ENCODE peak calls at places on chromosome 16, in five cellular contexts. A is PC-9, N is ovary, T is transverse colon, G is IMR-90. I is an unnamed sample.

GRCh38 chr16:48559462-48560211 is 50.3 kb downstream of the N4BP1 start:
- DNase-seq in A (no peak), N (no peak), T (no peak), G (peak; percentile 18), I (peak; percentile 42)

GRCh38 chr16:86975445-86975844 is 341.7 kb downstream of the C16orf95 start:
- DNase-seq in A (no peak), N (peak; percentile 47), T (no peak), G (peak; percentile 95), I (peak; percentile 82)

GRCh38 chr16:51666821-51667220 is 515.8 kb upstream of the SALL1 start:
- DNase-seq in A (no peak), N (no peak), T (no peak), G (no peak), I (no peak)

GRCh38 chr16:12617401-12617819 is 186.3 kb downstream of the CPPED1 start:
- DNase-seq in A (no peak), N (no peak), T (no peak), G (no peak), I (no peak)

GRCh38 chr16:82660078-82660645 is 33.4 kb downstream of the CDH13 start:
- DNase-seq in A (no peak), N (no peak), T (no peak), G (peak; percentile 63), I (peak; percentile 26)

GRCh38 chr16:78292726-78293380 is 193.4 kb downstream of the WWOX start:
- DNase-seq in A (no peak), N (no peak), T (no peak), G (no peak), I (no peak)

GRCh38 chr16:53052519-53053501 is at the start of gene CHD9NB:
- DNase-seq in A (peak; percentile 73), N (no peak), T (peak; percentile 75), G (peak; percentile 86), I (no peak)

GRCh38 chr16:1676661-1677060 is 1.4 kb upstream of the JPT2 start:
- DNase-seq in A (no peak), N (no peak), T (no peak), G (no peak), I (no peak)

GRCh38 chr16:79380990-79381389 is 219.5 kb downstream of the MAF start:
- DNase-seq in A (no peak), N (no peak), T (no peak), G (no peak), I (no peak)

GRCh38 chr16:65909310-65910050 is 457.0 kb upstream of the CDH5 start:
- DNase-seq in A (no peak), N (no peak), T (no peak), G (no peak), I (no peak)

GRCh38 chr16:75376475-75376907 is 56.8 kb downstream of the CFDP1 start:
- DNase-seq in A (peak; percentile 69), N (no peak), T (no peak), G (no peak), I (peak; percentile 66)

GRCh38 chr16:67169642-67170167 is 633 bp upstream of the NOL3 start:
- DNase-seq in A (no peak), N (peak; percentile 77), T (peak; percentile 38), G (no peak), I (peak; percentile 94)

GRCh38 chr16:86761117-86761971 is 183.0 kb downstream of the FOXL1 start:
- DNase-seq in A (peak; percentile 3), N (no peak), T (peak; percentile 32), G (peak; percentile 68), I (peak; percentile 84)

GRCh38 chr16:58634265-58634802 is 4.7 kb upstream of the CNOT1 start:
- DNase-seq in A (no peak), N (no peak), T (no peak), G (no peak), I (no peak)

GRCh38 chr16:4376126-4376819 is 4.6 kb downstream of the VASN start:
- DNase-seq in A (peak; percentile 93), N (peak; percentile 97), T (peak; percentile 76), G (peak; percentile 84), I (no peak)

GRCh38 chr16:878886-879285 is 78.4 kb upstream of the GNG13 start:
- DNase-seq in A (no peak), N (no peak), T (no peak), G (no peak), I (no peak)

GRCh38 chr16:6125483-6126259 is 1028.1 kb upstream of the EEF2KMT start:
- DNase-seq in A (no peak), N (no peak), T (no peak), G (no peak), I (no peak)

GRCh38 chr16:58125041-58125440 is 4.1 kb downstream of the CFAP20 start:
- DNase-seq in A (no peak), N (no peak), T (no peak), G (no peak), I (no peak)

GRCh38 chr16:22318690-22319358 is 21.6 kb downstream of the POLR3E start:
- DNase-seq in A (peak; percentile 61), N (no peak), T (peak; percentile 38), G (peak; percentile 22), I (peak; percentile 77)

GRCh38 chr16:26860506-26860905 is 206.2 kb upstream of the C16orf82 start:
- DNase-seq in A (no peak), N (no peak), T (no peak), G (no peak), I (no peak)

GRCh38 chr16:21101631-21102420 is 48.8 kb downstream of the DNAH3 start:
- DNase-seq in A (no peak), N (peak; percentile 34), T (peak; percentile 12), G (peak; percentile 20), I (peak; percentile 64)

GRCh38 chr16:57938936-57939871 is 31.7 kb downstream of the CNGB1 start:
- DNase-seq in A (peak; percentile 81), N (peak; percentile 50), T (peak; percentile 66), G (peak; percentile 20), I (no peak)

GRCh38 chr16:65196696-65197095 is 74.8 kb upstream of the CDH11 start:
- DNase-seq in A (no peak), N (no peak), T (no peak), G (no peak), I (no peak)

GRCh38 chr16:1428511-1428910 is 2.4 kb upstream of the PERCC1 start:
- DNase-seq in A (no peak), N (no peak), T (no peak), G (no peak), I (peak; percentile 81)

GRCh38 chr16:81458827-81459598 is 14.4 kb downstream of the CMIP start:
- DNase-seq in A (no peak), N (no peak), T (no peak), G (no peak), I (no peak)

GRCh38 chr16:81456523-81457325 is 12.1 kb downstream of the CMIP start:
- DNase-seq in A (no peak), N (no peak), T (peak; percentile 77), G (no peak), I (no peak)

GRCh38 chr16:81460075-81460474 is 15.5 kb downstream of the CMIP start:
- DNase-seq in A (no peak), N (no peak), T (no peak), G (no peak), I (no peak)

GRCh38 chr16:81457326-81458133 is 12.9 kb downstream of the CMIP start:
- DNase-seq in A (no peak), N (no peak), T (no peak), G (peak; percentile 76), I (no peak)

DNA sequence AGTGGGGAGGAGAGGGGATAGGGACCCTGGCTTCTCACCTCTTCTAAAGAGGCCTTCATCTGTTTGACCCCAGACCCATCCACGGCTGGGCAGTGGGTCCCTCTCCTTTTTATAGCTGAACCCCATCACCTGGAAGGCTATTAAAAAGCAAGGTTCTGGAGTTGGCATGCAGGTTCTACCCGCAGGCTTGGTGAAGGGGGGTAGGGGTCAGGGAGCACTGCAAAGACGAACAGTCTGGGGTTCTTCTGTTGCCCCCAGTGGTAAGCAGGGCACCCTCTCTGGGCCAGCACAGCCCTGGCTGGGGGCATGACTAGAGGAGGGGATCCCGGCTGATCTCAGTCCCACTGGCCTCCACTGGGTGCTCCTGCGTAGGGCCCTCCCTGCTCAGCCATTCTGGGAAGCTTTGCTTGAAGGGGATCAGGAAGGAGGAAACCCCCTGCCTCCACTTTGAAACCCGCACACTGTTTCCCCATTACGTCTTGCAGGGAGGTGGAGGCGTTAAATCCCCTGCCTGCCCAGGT is 13.6 kb downstream of the CMIP start:
- DNase-seq in A (no peak), N (no peak), T (no peak), G (no peak), I (no peak)
- H3K27ac ChIP-seq in A (no peak overlapping the region), N (no peak overlapping the region), T (peak overlapping the region; percentile 72), G (no peak overlapping the region), I (peak overlapping the region; percentile 20)

DNA sequence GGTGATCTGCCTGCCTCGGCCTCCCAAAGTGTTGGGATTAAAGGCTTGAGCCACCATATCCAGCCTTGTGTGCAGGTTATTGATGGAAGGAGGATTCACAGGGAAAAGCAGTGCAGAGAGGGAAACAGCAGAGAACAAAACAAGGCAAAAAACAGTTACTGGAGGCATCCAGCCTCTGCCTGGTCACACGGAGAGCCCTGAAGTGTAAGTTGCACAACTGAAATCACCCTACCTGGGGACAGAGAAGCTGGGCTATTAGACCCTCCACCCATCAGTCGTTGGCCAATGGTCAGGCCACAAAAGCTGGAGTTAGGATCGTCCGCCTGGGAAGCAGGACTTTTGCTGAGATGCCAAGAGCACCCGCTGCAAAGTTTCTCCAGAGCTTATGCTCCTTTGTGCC is 57.9 kb upstream of the BCO1 start:
- DNase-seq in A (no peak), N (peak; percentile 38), T (no peak), G (no peak), I (no peak)
- H3K27ac ChIP-seq in A (peak overlapping the region; percentile 72), N (peak overlapping the region; percentile 71), T (peak overlapping the region; percentile 68), G (peak overlapping the region; percentile 72), I (peak overlapping the region; percentile 11)

DNA sequence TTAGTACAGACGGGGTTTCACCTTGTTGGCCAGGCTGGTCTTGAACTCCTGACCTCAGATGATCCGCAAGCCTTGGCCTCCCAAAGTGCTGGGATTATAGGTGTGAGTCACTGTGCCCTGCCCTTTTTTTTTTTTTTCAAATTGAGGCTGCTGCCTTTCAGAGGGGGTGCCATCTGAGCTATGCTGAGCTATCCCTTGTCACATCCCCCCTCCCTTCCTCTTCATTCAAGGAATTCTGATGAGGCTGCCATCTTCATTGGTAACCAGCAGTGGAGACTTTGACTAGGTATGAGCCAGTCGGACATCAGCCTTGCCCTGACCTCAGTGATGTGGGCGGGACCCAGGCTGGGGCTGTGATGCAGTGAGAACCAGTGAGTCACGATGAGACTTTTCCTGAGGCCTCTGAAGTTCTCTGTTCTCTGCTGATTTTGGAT is 24.4 kb upstream of the GPT2 start:
- DNase-seq in A (peak; percentile 71), N (no peak), T (peak; percentile 59), G (peak; percentile 91), I (peak; percentile 22)
- H3K27ac ChIP-seq in A (peak overlapping the region; percentile 63), N (no peak overlapping the region), T (no peak overlapping the region), G (no peak overlapping the region), I (no peak overlapping the region)

GRCh38 chr16:14306485-14307058 is 235.5 kb downstream of the MRTFB start:
- DNase-seq in A (no peak), N (no peak), T (no peak), G (no peak), I (no peak)

GRCh38 chr16:14304891-14305459 is 233.9 kb downstream of the MRTFB start:
- DNase-seq in A (no peak), N (no peak), T (no peak), G (no peak), I (no peak)

GRCh38 chr16:14308357-14308723 is 237.2 kb downstream of the MRTFB start:
- DNase-seq in A (no peak), N (no peak), T (no peak), G (no peak), I (no peak)

GRCh38 chr16:14307623-14308356 is 236.7 kb downstream of the MRTFB start:
- DNase-seq in A (peak; percentile 66), N (no peak), T (no peak), G (no peak), I (peak; percentile 21)

GRCh38 chr16:14307059-14307531 is 236.0 kb downstream of the MRTFB start:
- DNase-seq in A (no peak), N (no peak), T (no peak), G (no peak), I (peak; percentile 33)
- H3K27ac ChIP-seq in A (peak overlapping the region; percentile 99), N (no peak overlapping the region), T (peak overlapping the region; percentile 60), G (no peak overlapping the region), I (peak overlapping the region; percentile 47)